ENCODE peak calls at places on chromosomes 13 and 19, in eight cellular contexts. K, Y, L, Z, M, R, D and Q are unnamed samples.

GRCh38 chr13:20669162-20669561 is 34.3 kb upstream of the IL17D start:
- DNase-seq in K (no peak), Y (no peak), L (no peak), Z (no peak), M (no peak), R (no peak), D (no peak), Q (no peak)

GRCh38 chr19:873084-874019 is 13.9 kb downstream of the CFD start:
- DNase-seq in K (peak; percentile 38), Y (no peak), L (peak; percentile 60), Z (no peak), M (no peak), R (no peak), D (no peak), Q (peak; percentile 86)

GRCh38 chr13:78816154-78816553 is 157.2 kb upstream of the OBI1 start:
- DNase-seq in K (no peak), Y (no peak), L (no peak), Z (no peak), M (no peak), R (no peak), D (no peak), Q (no peak)

GRCh38 chr19:47239152-47239551 is 8.2 kb upstream of the BBC3 start:
- DNase-seq in K (peak; percentile 9), Y (no peak), L (no peak), Z (no peak), M (no peak), R (no peak), D (no peak), Q (no peak)

GRCh38 chr19:48627211-48627864 is 8.0 kb downstream of the SPHK2 start:
- DNase-seq in K (no peak), Y (no peak), L (no peak), Z (no peak), M (peak; percentile 86), R (peak; percentile 47), D (no peak), Q (no peak)

GRCh38 chr13:113928701-113929627 is 44.9 kb downstream of the C13orf46 start:
- DNase-seq in K (peak; percentile 65), Y (no peak), L (no peak), Z (peak; percentile 38), M (peak; percentile 13), R (no peak), D (peak; percentile 57), Q (no peak)

GRCh38 chr13:23140492-23140891 is 40.3 kb upstream of the SGCG start:
- DNase-seq in K (peak; percentile 36), Y (no peak), L (no peak), Z (no peak), M (peak; percentile 43), R (no peak), D (no peak), Q (no peak)

GRCh38 chr13:32883501-32883900 is 132.7 kb upstream of the KL start:
- DNase-seq in K (no peak), Y (no peak), L (no peak), Z (no peak), M (peak; percentile 21), R (no peak), D (no peak), Q (no peak)

GRCh38 chr13:35979378-35979911 is 151.7 kb downstream of the DCLK1 start:
- DNase-seq in K (peak; percentile 94), Y (peak; percentile 39), L (no peak), Z (no peak), M (peak; percentile 72), R (no peak), D (no peak), Q (no peak)

GRCh38 chr13:110869231-110869804 is 45.6 kb downstream of the ANKRD10 start:
- DNase-seq in K (peak; percentile 28), Y (no peak), L (no peak), Z (no peak), M (no peak), R (no peak), D (no peak), Q (peak; percentile 47)

GRCh38 chr19:1213391-1214286 is 8.1 kb downstream of the STK11 start:
- DNase-seq in K (peak; percentile 52), Y (peak; percentile 96), L (peak; percentile 55), Z (no peak), M (peak; percentile 85), R (peak; percentile 77), D (peak; percentile 69), Q (no peak)

GRCh38 chr13:62512194-62513141 is 1096.8 kb upstream of the PCDH20 start:
- DNase-seq in K (peak; percentile 22), Y (peak; percentile 9), L (peak; percentile 6), Z (peak; percentile 27), M (peak; percentile 52), R (peak; percentile 23), D (peak; percentile 32), Q (peak; percentile 1)

GRCh38 chr13:29441301-29441700 is 154.2 kb downstream of the SLC7A1 start:
- DNase-seq in K (no peak), Y (no peak), L (no peak), Z (no peak), M (no peak), R (no peak), D (no peak), Q (no peak)

GRCh38 chr13:112158961-112159360 is 92.0 kb downstream of the SOX1 start:
- DNase-seq in K (no peak), Y (no peak), L (no peak), Z (no peak), M (no peak), R (no peak), D (no peak), Q (no peak)

GRCh38 chr13:27005556-27005955 is 166.1 kb downstream of the USP12 start:
- DNase-seq in K (no peak), Y (no peak), L (no peak), Z (peak; percentile 29), M (no peak), R (no peak), D (no peak), Q (no peak)